ENCODE peak calls at places on chromosomes 13 and 19, in ten cellular contexts. T is heart right ventricle, U is SK-N-SH, D is thoracic aorta, A is testis, B is dorsolateral prefrontal cortex, J is colonic mucosa, Q is AG10803, Z is uterus, K is cardiac muscle cell. E is an unnamed sample.
A peak's percentile ranks its signal among the peaks of the same experiment; 100 is the strongest.

GRCh38 chr19:19466201-19466600 is 49.1 kb downstream of the TSSK6 start:
- DNase-seq in T (no peak), U (no peak), D (no peak), A (no peak), B (no peak), J (no peak), Q (no peak), Z (no peak), K (no peak), E (no peak)

GRCh38 chr13:27919934-27920676 is at the start of gene PDX1:
- DNase-seq in T (no peak), U (peak; percentile 70), D (no peak), A (peak; percentile 58), B (no peak), J (peak; percentile 71), Q (peak; percentile 1), Z (no peak), K (no peak), E (peak; percentile 47)

GRCh38 chr19:50870417-50871089 is 2.7 kb upstream of the KLK2 start:
- DNase-seq in T (no peak), U (peak; percentile 80), D (no peak), A (peak; percentile 86), B (no peak), J (no peak), Q (no peak), Z (no peak), K (peak; percentile 21), E (no peak)

GRCh38 chr19:6232567-6232966 is 47.2 kb downstream of the MLLT1 start:
- DNase-seq in T (no peak), U (no peak), D (no peak), A (no peak), B (no peak), J (no peak), Q (peak; percentile 98), Z (peak; percentile 48), K (peak; percentile 90), E (peak; percentile 84)

GRCh38 chr13:34941835-34942731 is at the start of gene NBEA:
- DNase-seq in T (peak; percentile 74), U (peak; percentile 94), D (peak; percentile 3), A (peak; percentile 83), B (peak; percentile 89), J (peak; percentile 81), Q (peak; percentile 54), Z (peak; percentile 80), K (peak; percentile 62), E (peak; percentile 70)

GRCh38 chr19:40718774-40719391 is 2.0 kb downstream of the ITPKC start:
- DNase-seq in T (peak; percentile 52), U (no peak), D (no peak), A (peak; percentile 77), B (no peak), J (peak; percentile 97), Q (peak; percentile 31), Z (peak; percentile 52), K (peak; percentile 49), E (peak; percentile 92)

GRCh38 chr19:16076958-16077611 is 790 bp downstream of the TPM4 start:
- DNase-seq in T (peak; percentile 62), U (peak; percentile 70), D (no peak), A (peak; percentile 62), B (peak; percentile 69), J (peak; percentile 78), Q (peak; percentile 49), Z (no peak), K (peak; percentile 66), E (peak; percentile 49)

GRCh38 chr13:19927117-19927734 is 31.3 kb upstream of the ZMYM2 start:
- DNase-seq in T (no peak), U (no peak), D (no peak), A (no peak), B (no peak), J (no peak), Q (peak; percentile 32), Z (no peak), K (peak; percentile 15), E (peak; percentile 61)

GRCh38 chr19:51026554-51026831 is at the start of gene KLK11:
- DNase-seq in T (no peak), U (no peak), D (no peak), A (no peak), B (no peak), J (no peak), Q (no peak), Z (no peak), K (no peak), E (no peak)

GRCh38 chr13:23022667-23023066 is 158.1 kb upstream of the SGCG start:
- DNase-seq in T (no peak), U (no peak), D (no peak), A (no peak), B (no peak), J (no peak), Q (no peak), Z (no peak), K (no peak), E (no peak)

GRCh38 chr13:25281937-25282332 is 5.4 kb downstream of the MTMR6 start:
- DNase-seq in T (no peak), U (no peak), D (no peak), A (no peak), B (no peak), J (no peak), Q (no peak), Z (no peak), K (no peak), E (no peak)

GRCh38 chr13:114004416-114005205 is 30.7 kb upstream of the C13orf46 start:
- DNase-seq in T (no peak), U (no peak), D (no peak), A (no peak), B (no peak), J (no peak), Q (no peak), Z (no peak), K (peak; percentile 92), E (no peak)

GRCh38 chr19:5001547-5002131 is 32.7 kb downstream of the KDM4B start:
- DNase-seq in T (no peak), U (peak; percentile 69), D (no peak), A (no peak), B (no peak), J (no peak), Q (peak; percentile 88), Z (no peak), K (peak; percentile 72), E (peak; percentile 58)

GRCh38 chr19:40143612-40144011 is 47.6 kb upstream of the MAP3K10 start:
- DNase-seq in T (peak; percentile 30), U (no peak), D (no peak), A (no peak), B (no peak), J (no peak), Q (peak; percentile 38), Z (no peak), K (no peak), E (no peak)

GRCh38 chr13:50668882-50669281 is 174.6 kb downstream of the DLEU7 start:
- DNase-seq in T (no peak), U (no peak), D (no peak), A (no peak), B (no peak), J (no peak), Q (no peak), Z (no peak), K (no peak), E (no peak)

GRCh38 chr19:47227347-47228167 is 3.4 kb downstream of the BBC3 start:
- DNase-seq in T (peak; percentile 94), U (peak; percentile 77), D (peak; percentile 74), A (peak; percentile 91), B (peak; percentile 56), J (peak; percentile 91), Q (peak; percentile 97), Z (peak; percentile 89), K (peak; percentile 98), E (peak; percentile 96)

GRCh38 chr13:41408061-41408460 is 49.3 kb upstream of the RGCC start:
- DNase-seq in T (no peak), U (no peak), D (no peak), A (no peak), B (no peak), J (no peak), Q (peak; percentile 26), Z (no peak), K (no peak), E (no peak)

GRCh38 chr19:7636691-7637373 is at the start of gene STXBP2:
- DNase-seq in T (no peak), U (peak; percentile 73), D (no peak), A (peak; percentile 86), B (no peak), J (peak; percentile 91), Q (no peak), Z (peak; percentile 34), K (peak; percentile 65), E (peak; percentile 80)
- TF ChIP-seq CTCF in T (no peak), U (no peak), D (no peak), A (no peak), B (no peak), J (peak; percentile 26), Q (no peak), Z (no peak), K (no peak), E (no peak)

DNA sequence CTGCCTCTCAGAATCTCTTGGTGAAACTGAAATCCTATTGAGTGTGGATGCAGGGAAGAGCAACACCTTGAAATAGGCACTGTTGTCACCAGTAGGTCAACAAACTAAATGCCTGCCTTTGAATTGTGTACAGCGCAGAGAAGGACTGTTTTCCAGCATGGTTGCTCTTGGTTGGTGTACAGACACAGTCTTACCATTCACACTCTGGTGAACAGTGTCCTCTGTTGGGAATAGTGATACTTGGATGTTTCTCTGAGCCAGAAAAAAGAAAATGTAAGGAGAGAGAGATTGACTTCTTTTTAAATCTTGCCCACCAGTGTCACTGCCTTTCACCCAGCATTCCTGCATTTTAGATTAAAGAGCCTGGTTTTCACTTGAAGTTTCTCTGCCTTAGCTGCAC is 179.7 kb downstream of the STK24 start:
- DNase-seq in T (no peak), U (no peak), D (no peak), A (no peak), B (no peak), J (no peak), Q (no peak), Z (no peak), K (peak; percentile 35), E (no peak)
- TF ChIP-seq CTCF in T (peak; percentile 24), U (peak; percentile 42), D (no peak), A (no peak), B (no peak), J (peak; percentile 11), Q (peak; percentile 54), Z (peak; percentile 15), K (peak; percentile 21), E (no peak)

GRCh38 chr13:52010890-52011689 is at the start of gene ATP7B:
- DNase-seq in T (peak; percentile 15), U (peak; percentile 57), D (no peak), A (peak; percentile 36), B (peak; percentile 53), J (peak; percentile 41), Q (no peak), Z (peak; percentile 24), K (peak; percentile 13), E (no peak)
- TF ChIP-seq CTCF in T (peak; percentile 10), U (peak; percentile 27), D (no peak), A (no peak), B (no peak), J (no peak), Q (peak; percentile 25), Z (no peak), K (no peak), E (no peak)

DNA sequence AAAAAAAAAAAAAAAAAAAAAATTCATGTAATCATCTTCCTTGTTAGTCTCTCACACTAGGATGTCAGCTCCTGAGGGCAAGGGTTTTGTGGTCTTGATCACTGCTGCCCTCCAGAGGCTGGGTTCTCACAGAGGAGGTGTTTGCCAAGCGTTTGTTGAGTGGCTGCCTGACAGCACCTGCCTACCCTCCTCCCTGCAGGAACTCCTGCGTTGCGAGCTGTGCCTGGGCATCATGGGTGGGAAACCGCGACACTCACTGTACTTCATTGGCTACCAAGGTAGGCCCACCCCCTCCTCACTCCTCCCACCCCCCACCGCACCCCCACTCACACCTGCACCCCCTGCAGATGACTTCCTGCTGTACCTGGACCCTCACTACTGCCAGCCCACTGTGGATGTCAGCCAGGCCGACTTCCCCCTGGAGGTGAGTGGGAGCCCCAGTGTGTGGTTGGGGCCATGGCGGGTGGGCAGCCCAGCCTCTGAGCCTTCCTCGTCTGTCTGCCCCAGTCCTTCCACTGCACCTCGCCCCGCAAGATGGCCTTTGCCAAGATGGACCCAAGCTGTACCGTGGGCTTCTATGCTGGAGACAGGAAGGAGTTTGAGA is 8.1 kb downstream of the ATG4D start:
- DNase-seq in T (no peak), U (no peak), D (no peak), A (no peak), B (no peak), J (peak; percentile 46), Q (peak; percentile 41), Z (no peak), K (peak; percentile 45), E (peak; percentile 72)
- TF ChIP-seq CTCF in T (peak; percentile 8), U (no peak), D (no peak), A (no peak), B (no peak), J (no peak), Q (peak; percentile 34), Z (no peak), K (peak; percentile 17), E (peak; percentile 27)

E was measured in MCF 10A.